ENCODE peak calls at places on chromosomes 11 and 22, in six cellular contexts. V, S, H, K, I and J are unnamed samples.

GRCh38 chr22:38481871-38482332 is 14.0 kb downstream of the KDELR3 start:
- DNase-seq in V (no peak), S (no peak), H (no peak), K (no peak), I (peak; percentile 32), J (no peak)

GRCh38 chr22:25729595-25729994 is 12.4 kb upstream of the MYO18B start:
- DNase-seq in V (no peak), S (no peak), H (no peak), K (no peak), I (no peak), J (no peak)

GRCh38 chr11:60634151-60634550 is 65.3 kb upstream of the MS4A8 start:
- DNase-seq in V (no peak), S (no peak), H (no peak), K (no peak), I (no peak), J (no peak)

GRCh38 chr11:104968365-104968855 is at the start of gene CASP4:
- DNase-seq in V (no peak), S (peak; percentile 89), H (no peak), K (no peak), I (no peak), J (peak; percentile 78)

GRCh38 chr11:121067453-121067852 is 33.6 kb upstream of the TECTA start:
- DNase-seq in V (no peak), S (no peak), H (no peak), K (no peak), I (no peak), J (peak; percentile 70)

GRCh38 chr11:15845261-15845660 is 511.1 kb downstream of the SOX6 start:
- DNase-seq in V (no peak), S (no peak), H (no peak), K (no peak), I (no peak), J (no peak)

GRCh38 chr11:113104390-113105251 is 143.4 kb downstream of the NCAM1 start:
- DNase-seq in V (no peak), S (no peak), H (no peak), K (no peak), I (no peak), J (no peak)

GRCh38 chr11:2746401-2747230 is 46.8 kb upstream of the KCNQ1OT1 start:
- DNase-seq in V (peak; percentile 42), S (no peak), H (peak; percentile 27), K (peak; percentile 56), I (peak; percentile 51), J (no peak)

GRCh38 chr22:23163665-23164064 is 16.6 kb upstream of the BCR start:
- DNase-seq in V (no peak), S (no peak), H (no peak), K (peak; percentile 74), I (no peak), J (no peak)

GRCh38 chr11:75073459-75074190 is 23.1 kb downstream of the OR2AT4 start:
- DNase-seq in V (no peak), S (no peak), H (no peak), K (no peak), I (no peak), J (no peak)

GRCh38 chr22:19571207-19571795 is 47.1 kb upstream of the CLDN5 start:
- DNase-seq in V (no peak), S (peak; percentile 47), H (no peak), K (no peak), I (no peak), J (peak; percentile 63)

GRCh38 chr22:46457502-46458488 is 79.6 kb downstream of the CELSR1 start:
- DNase-seq in V (no peak), S (peak; percentile 11), H (no peak), K (no peak), I (no peak), J (peak; percentile 64)

GRCh38 chr11:129249351-129249750 is 57.2 kb upstream of the ARHGAP32 start:
- DNase-seq in V (no peak), S (peak; percentile 84), H (no peak), K (no peak), I (no peak), J (peak; percentile 87)

GRCh38 chr22:27867114-27867957 is 51.7 kb downstream of the PITPNB start:
- DNase-seq in V (no peak), S (peak; percentile 56), H (no peak), K (no peak), I (no peak), J (no peak)

GRCh38 chr11:5605849-5606248 is 9.4 kb downstream of the TRIM6 start:
- DNase-seq in V (no peak), S (peak; percentile 87), H (no peak), K (no peak), I (no peak), J (peak; percentile 92)

GRCh38 chr11:10550503-10550902 is 9.5 kb upstream of the RNF141 start:
- DNase-seq in V (no peak), S (peak; percentile 17), H (no peak), K (no peak), I (no peak), J (peak; percentile 82)

GRCh38 chr11:28514391-28514790 is 406.2 kb downstream of the METTL15 start:
- DNase-seq in V (no peak), S (no peak), H (no peak), K (no peak), I (no peak), J (peak; percentile 54)

GRCh38 chr11:72703281-72704008 is 29.2 kb upstream of the PDE2A start:
- DNase-seq in V (no peak), S (peak; percentile 79), H (peak; percentile 75), K (peak; percentile 89), I (no peak), J (peak; percentile 63)

GRCh38 chr22:23242473-23243001 is 62.2 kb downstream of the BCR start:
- DNase-seq in V (no peak), S (no peak), H (peak; percentile 30), K (no peak), I (no peak), J (peak; percentile 46)

GRCh38 chr22:26674211-26675190 is 17.1 kb downstream of the MIAT start:
- DNase-seq in V (no peak), S (no peak), H (no peak), K (no peak), I (peak; percentile 84), J (no peak)

GRCh38 chr22:40218723-40219294 is 41.1 kb downstream of the TNRC6B start:
- DNase-seq in V (no peak), S (no peak), H (no peak), K (no peak), I (no peak), J (peak; percentile 31)

GRCh38 chr11:36186340-36186739 is 102.9 kb downstream of the COMMD9 start:
- DNase-seq in V (no peak), S (peak; percentile 91), H (no peak), K (no peak), I (no peak), J (peak; percentile 87)

GRCh38 chr22:41526802-41527799 is 17.2 kb downstream of the POLR3H start:
- DNase-seq in V (no peak), S (peak; percentile 46), H (no peak), K (peak; percentile 67), I (peak; percentile 90), J (peak; percentile 25)

GRCh38 chr11:11157201-11157600 is 195.8 kb downstream of the CSNK2A3 start:
- DNase-seq in V (no peak), S (peak; percentile 17), H (no peak), K (peak; percentile 44), I (no peak), J (peak; percentile 8)

GRCh38 chr11:118921929-118922744 is 3.6 kb downstream of the BCL9L start:
- DNase-seq in V (no peak), S (peak; percentile 89), H (peak; percentile 86), K (peak; percentile 93), I (peak; percentile 83), J (peak; percentile 56)

GRCh38 chr11:1826552-1827094 is 8.2 kb upstream of the SYT8 start:
- DNase-seq in V (no peak), S (peak; percentile 74), H (no peak), K (peak; percentile 37), I (no peak), J (peak; percentile 59)

GRCh38 chr11:60371854-60372253 is 6.5 kb upstream of the MS4A7 start:
- DNase-seq in V (no peak), S (no peak), H (no peak), K (no peak), I (no peak), J (no peak)

GRCh38 chr11:103735497-103736032 is 300.9 kb upstream of the DDI1 start:
- DNase-seq in V (no peak), S (no peak), H (no peak), K (no peak), I (no peak), J (peak; percentile 46)

GRCh38 chr11:47552086-47552580 is 799 bp downstream of the CELF1 start:
- DNase-seq in V (no peak), S (peak; percentile 53), H (no peak), K (peak; percentile 43), I (no peak), J (peak; percentile 52)

GRCh38 chr22:40084246-40084645 is 89.5 kb downstream of the FAM83F start:
- DNase-seq in V (no peak), S (no peak), H (no peak), K (no peak), I (no peak), J (no peak)

GRCh38 chr11:31601635-31602282 is 92.2 kb downstream of the ELP4 start:
- DNase-seq in V (no peak), S (no peak), H (no peak), K (no peak), I (no peak), J (no peak)

GRCh38 chr22:50264104-50264745 is 2.7 kb upstream of the MAPK12 start:
- DNase-seq in V (no peak), S (no peak), H (no peak), K (no peak), I (no peak), J (no peak)

GRCh38 chr22:48782326-48782725 is 1045.3 kb downstream of the BRD1 start:
- DNase-seq in V (no peak), S (no peak), H (no peak), K (no peak), I (no peak), J (no peak)

GRCh38 chr11:26834601-26835000 is 112.7 kb upstream of the SLC5A12 start:
- DNase-seq in V (no peak), S (no peak), H (no peak), K (no peak), I (no peak), J (no peak)

GRCh38 chr22:50485221-50486131 is 1.2 kb upstream of the MIOX start:
- DNase-seq in V (no peak), S (no peak), H (peak; percentile 67), K (no peak), I (no peak), J (no peak)

GRCh38 chr11:12196862-12197261 is 86.5 kb downstream of the MICAL2 start:
- DNase-seq in V (no peak), S (no peak), H (no peak), K (no peak), I (no peak), J (no peak)

GRCh38 chr11:126999366-126999765 is 1.2 kb downstream of the KIRREL3 start:
- DNase-seq in V (no peak), S (no peak), H (no peak), K (no peak), I (no peak), J (no peak)